ENCODE peak calls at places on chromosomes 12 and 14, in four cellular contexts. I is GM12878, S is K562, V is HCT116. D is an unnamed sample.

GRCh38 chr12:75953312-75953906 is 78.2 kb downstream of the PHLDA1 start:
- DNase-seq in I (no peak), S (no peak), V (no peak), D (no peak)

GRCh38 chr12:50043854-50044253 is 13.5 kb upstream of the ASIC1 start:
- DNase-seq in I (no peak), S (no peak), V (no peak), D (no peak)

GRCh38 chr12:100146252-100146651 is 3.6 kb upstream of the BLTP3B start:
- DNase-seq in I (no peak), S (no peak), V (no peak), D (no peak)

GRCh38 chr12:68579254-68579653 is 31.4 kb upstream of the RAP1B start:
- DNase-seq in I (no peak), S (no peak), V (no peak), D (no peak)

GRCh38 chr12:58833844-58834243 is 86.5 kb downstream of the LRIG3 start:
- DNase-seq in I (no peak), S (no peak), V (no peak), D (no peak)

GRCh38 chr14:36582011-36582873 is at the start of gene NKX2-8:
- DNase-seq in I (no peak), S (peak), V (peak), D (no peak)

GRCh38 chr12:57893460-57894353 is 47.2 kb upstream of the CTDSP2 start:
- DNase-seq in I (no peak), S (peak), V (no peak), D (peak)

GRCh38 chr14:104263671-104264358 is 125.4 kb downstream of the KIF26A start:
- DNase-seq in I (no peak), S (no peak), V (no peak), D (no peak)

GRCh38 chr14:20632448-20632830 is 9.1 kb downstream of the OR6S1 start:
- DNase-seq in I (no peak), S (no peak), V (no peak), D (no peak)
- TF ChIP-seq MAX in I (peak), S (no peak), V (no peak), D (no peak)

GRCh38 chr12:30110970-30111586 is 327.3 kb upstream of the TMTC1 start:
- DNase-seq in I (no peak), S (no peak), V (no peak), D (peak)
- TF ChIP-seq POLR2AphosphoS5 in I (no peak), S (no peak), V (no peak), D (peak)

DNA sequence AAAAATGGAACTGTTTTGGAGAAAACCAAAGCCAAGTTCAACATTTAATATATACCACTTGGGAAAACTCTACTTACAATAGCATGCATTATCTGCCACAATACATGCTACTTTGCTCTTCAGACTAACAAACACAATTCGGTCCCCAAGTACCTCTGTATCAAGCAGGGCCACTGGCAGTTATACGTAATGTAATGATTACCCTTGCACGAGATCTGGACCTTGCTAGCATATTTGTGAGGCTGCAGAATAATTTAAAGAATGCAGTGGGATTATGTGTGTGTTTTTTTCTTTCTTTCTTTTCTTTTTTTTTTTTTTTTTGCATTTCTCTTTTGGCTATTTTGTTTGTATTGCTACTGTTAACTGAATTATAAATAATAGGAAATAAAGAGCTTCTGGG is 22.8 kb upstream of the PYGL start:
- DNase-seq in I (no peak), S (no peak), V (no peak), D (no peak)
- TF ChIP-seq MAX in I (no peak), S (no peak), V (no peak), D (no peak)

GRCh38 chr14:79043194-79043889 is 873.2 kb downstream of the NRXN3 start:
- DNase-seq in I (no peak), S (no peak), V (no peak), D (no peak)
- TF ChIP-seq POLR2AphosphoS5 in I (no peak), S (no peak), V (no peak), D (no peak)

DNA sequence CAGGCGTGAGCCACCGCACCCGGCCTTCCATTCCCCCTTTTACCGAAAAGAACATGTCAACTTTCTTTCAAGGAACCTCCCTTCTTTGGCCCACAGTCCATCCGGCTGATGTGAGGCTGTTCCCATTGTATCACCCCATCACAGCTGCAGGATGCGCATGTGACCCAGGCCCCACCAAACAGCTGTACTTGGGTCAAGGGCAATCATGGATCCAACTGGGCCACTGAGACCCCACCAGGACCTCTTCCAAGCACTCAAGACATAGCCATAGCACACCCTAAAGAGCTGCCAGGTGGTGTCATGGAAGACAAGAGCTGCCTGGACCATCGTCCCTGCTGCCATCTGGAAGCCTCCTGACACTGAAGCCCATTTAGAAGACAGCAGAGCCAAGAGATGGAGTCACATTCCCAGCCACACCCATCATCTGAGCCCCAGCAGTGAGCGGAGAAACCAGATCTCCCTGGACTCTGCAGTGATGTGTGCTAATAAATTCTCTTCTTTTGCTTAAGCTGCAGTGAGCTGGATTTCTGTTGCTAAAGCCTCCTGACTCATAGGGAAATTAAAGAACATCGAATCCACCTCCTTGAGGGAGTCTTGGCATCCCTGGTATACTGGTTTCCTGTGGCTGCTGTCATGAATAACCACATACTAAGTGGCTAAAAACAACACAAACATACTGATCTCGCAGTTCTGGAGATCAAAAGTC is 105.6 kb downstream of the KSR2 start:
- DNase-seq in I (no peak), S (no peak), V (no peak), D (no peak)
- TF ChIP-seq MAX in I (no peak), S (no peak), V (no peak), D (no peak)

DNA sequence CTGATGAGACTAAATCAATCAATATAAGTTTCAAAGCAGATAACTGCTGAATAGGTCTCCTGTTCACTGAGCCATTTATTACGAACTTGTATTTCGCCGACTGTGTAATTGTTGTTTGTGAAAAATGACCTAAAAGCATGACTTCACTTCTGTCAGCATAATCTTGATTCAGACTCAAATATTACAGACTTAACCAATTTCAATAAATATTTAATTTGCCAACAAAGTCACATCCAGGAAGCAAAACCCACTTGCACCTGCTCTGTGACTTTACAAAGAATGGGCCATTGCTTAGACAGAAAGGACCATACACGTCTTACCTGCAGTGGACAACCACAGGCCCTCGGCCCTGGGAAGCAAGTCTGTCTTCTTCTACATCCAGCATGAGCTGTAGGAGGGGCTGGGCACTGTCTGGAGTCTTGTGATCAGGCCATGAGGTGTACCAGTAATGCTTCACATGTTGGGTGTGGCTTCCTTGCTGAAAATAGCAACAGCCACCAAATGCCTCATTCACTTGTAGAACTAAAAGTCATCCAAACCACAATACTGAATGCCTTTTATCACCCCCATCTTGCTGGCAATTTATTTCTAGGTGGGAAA is 23.5 kb upstream of the PTPRB start:
- DNase-seq in I (no peak), S (peak), V (peak), D (peak)
- TF ChIP-seq POLR2AphosphoS5 in I (no peak), S (peak), V (no peak), D (no peak)

GRCh38 chr12:120254809-120255208 is 10.7 kb downstream of the PXN start:
- DNase-seq in I (no peak), S (no peak), V (no peak), D (peak)

GRCh38 chr12:120249266-120249874 is 16.2 kb downstream of the PXN start:
- DNase-seq in I (no peak), S (no peak), V (no peak), D (peak)

GRCh38 chr12:120247621-120248030 is 17.9 kb downstream of the PXN start:
- DNase-seq in I (no peak), S (no peak), V (no peak), D (no peak)

GRCh38 chr12:120249875-120250795 is 15.4 kb downstream of the PXN start:
- DNase-seq in I (no peak), S (no peak), V (no peak), D (peak)

DNA sequence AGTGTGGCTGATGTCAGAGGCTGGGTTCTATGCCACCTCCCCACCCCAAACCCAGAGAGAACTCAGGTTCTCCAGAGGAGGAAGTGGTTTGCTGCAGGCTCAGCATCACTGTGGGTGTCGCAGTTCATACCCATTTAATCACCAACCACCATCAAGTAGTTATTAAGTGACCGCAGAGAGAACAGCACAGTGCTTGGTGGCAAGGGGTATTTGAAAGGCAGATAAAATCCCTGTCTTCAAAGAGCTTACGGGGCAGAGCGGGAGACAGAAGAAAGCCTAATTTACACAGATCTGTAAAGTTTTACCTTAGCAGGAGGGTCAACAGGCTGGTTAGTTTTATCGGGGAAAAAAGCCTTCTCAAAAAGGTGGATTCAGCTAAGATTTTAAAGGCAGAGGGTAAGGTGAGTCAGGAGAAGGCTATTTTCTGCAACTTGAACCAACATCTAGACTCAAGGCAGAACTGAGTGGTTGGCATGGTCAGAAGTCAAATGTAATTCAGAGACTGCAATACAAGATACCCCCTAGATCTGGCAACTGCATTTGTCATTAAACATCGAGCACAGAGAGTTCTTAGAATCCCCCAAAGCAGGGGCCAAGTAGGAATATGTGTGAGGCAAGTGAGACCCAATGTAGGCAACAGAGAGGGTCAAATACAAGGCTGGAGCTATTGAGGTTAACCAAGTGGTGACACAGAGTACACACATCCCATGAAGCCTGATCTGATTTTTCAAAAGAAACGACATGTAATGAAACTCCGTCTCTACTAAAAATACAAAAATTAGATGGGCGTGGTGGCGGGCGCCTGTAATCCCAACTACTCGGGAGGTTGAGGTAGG is 13.2 kb downstream of the PXN start:
- DNase-seq in I (no peak), S (no peak), V (no peak), D (peak)
- TF ChIP-seq MAX in I (no peak), S (no peak), V (no peak), D (no peak)

GRCh38 chr14:92785601-92786426 is 8.3 kb upstream of the GOLGA5 start:
- DNase-seq in I (no peak), S (peak), V (no peak), D (peak)

GRCh38 chr14:92780865-92781264 is 13.2 kb upstream of the GOLGA5 start:
- DNase-seq in I (no peak), S (no peak), V (no peak), D (no peak)

GRCh38 chr14:92786427-92786756 is 7.7 kb upstream of the GOLGA5 start:
- DNase-seq in I (no peak), S (no peak), V (no peak), D (no peak)

GRCh38 chr14:92780444-92780843 is 13.7 kb upstream of the GOLGA5 start:
- DNase-seq in I (no peak), S (no peak), V (no peak), D (no peak)

DNA sequence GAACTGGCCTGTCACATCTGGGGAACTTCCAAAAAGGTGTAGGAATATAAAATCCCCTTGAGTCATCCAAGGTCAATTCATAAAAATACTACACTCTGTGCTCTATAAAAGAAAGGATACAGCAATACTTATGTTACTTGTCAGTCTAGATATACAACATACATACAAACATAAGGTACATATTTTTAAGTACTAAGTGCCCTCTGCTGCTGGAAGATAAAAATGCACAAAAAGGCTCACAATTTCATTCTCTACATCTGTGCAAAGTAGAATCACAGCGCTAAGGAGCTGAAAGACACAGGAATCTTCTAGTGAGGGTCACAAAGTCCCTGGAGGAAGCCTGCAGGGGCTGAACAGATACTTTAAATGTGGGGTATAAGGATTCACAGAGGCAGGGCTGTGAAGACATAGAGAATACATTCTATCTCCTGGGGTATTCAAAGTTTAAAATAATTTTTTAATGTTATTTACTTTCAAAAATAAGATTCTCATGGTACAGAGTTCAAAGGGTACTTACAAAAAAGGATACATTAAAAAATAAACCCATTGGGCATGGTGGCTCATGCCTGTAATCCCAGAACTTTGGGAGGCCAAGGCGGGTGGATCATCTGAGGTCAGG is 10.2 kb upstream of the GOLGA5 start:
- DNase-seq in I (no peak), S (peak), V (peak), D (peak)
- TF ChIP-seq POLR2AphosphoS5 in I (no peak), S (no peak), V (no peak), D (no peak)

GRCh38 chr12:121781751-121782615 is 11.5 kb downstream of the RHOF start:
- DNase-seq in I (no peak), S (peak), V (no peak), D (no peak)
- TF ChIP-seq MAX in I (no peak), S (no peak), V (no peak), D (no peak)

D was measured in endothelial cell of umbilical vein.